ENCODE peak calls at places on chromosomes 5 and 9, in four cellular contexts. Q is heart right ventricle; X is CD4-positive, alpha-beta memory T cell; P is H9. R is an unnamed sample.

GRCh38 chr5:159442210-159442850 is 112.0 kb upstream of the IL12B start:
- DNase-seq in Q (peak), X (no peak), P (peak), R (no peak)

GRCh38 chr5:114255275-114255674 is 106.6 kb upstream of the KCNN2 start:
- DNase-seq in P (no peak), X (no peak), Q (no peak), R (no peak)

GRCh38 chr5:151098185-151098813 is 17.5 kb upstream of the TNIP1 start:
- DNase-seq in P (no peak), Q (no peak), X (peak), R (no peak)

GRCh38 chr9:94866770-94867169 is 140.3 kb downstream of the AOPEP start:
- DNase-seq in P (no peak), Q (no peak), X (no peak), R (no peak)

GRCh38 chr5:73638344-73639095 is 12.5 kb downstream of the ARHGEF28 start:
- DNase-seq in P (no peak), Q (no peak), X (no peak), R (no peak)

GRCh38 chr5:41156739-41157138 is 56.6 kb downstream of the C6 start:
- DNase-seq in Q (no peak), P (no peak), X (no peak), R (no peak)

GRCh38 chr5:126471875-126472537 is 48.8 kb downstream of the GRAMD2B start:
- DNase-seq in P (no peak), X (no peak), Q (no peak), R (no peak)

GRCh38 chr5:102654559-102655354 is 100.3 kb upstream of the PAM start:
- DNase-seq in X (no peak), P (no peak), Q (no peak), R (no peak)

GRCh38 chr9:127912296-127912695 is 4.5 kb downstream of the ST6GALNAC4 start:
- DNase-seq in X (no peak), Q (no peak), P (no peak), R (no peak)

GRCh38 chr9:77210116-77210515 is 32.8 kb downstream of the VPS13A start:
- DNase-seq in X (no peak), P (peak), Q (no peak), R (no peak)

GRCh38 chr5:53429706-53430105 is 50.7 kb upstream of the FST start:
- DNase-seq in P (no peak), Q (no peak), X (no peak), R (no peak)

GRCh38 chr5:149857499-149857898 is 87.1 kb downstream of the PDE6A start:
- DNase-seq in P (no peak), Q (peak), X (no peak), R (no peak)

GRCh38 chr5:154136141-154136540 is 54.4 kb upstream of the GALNT10 start:
- DNase-seq in P (no peak), X (no peak), Q (no peak), R (no peak)

GRCh38 chr5:142829821-142830220 is 59.6 kb downstream of the ARHGAP26 start:
- DNase-seq in P (no peak), Q (no peak), X (no peak), R (no peak)

GRCh38 chr9:116390306-116391228 is 237.0 kb downstream of the PAPPA start:
- DNase-seq in X (no peak), P (no peak), Q (no peak), R (no peak)
- H3K27ac ChIP-seq in X (no peak), P (no peak), Q (no peak), R (no peak)

DNA sequence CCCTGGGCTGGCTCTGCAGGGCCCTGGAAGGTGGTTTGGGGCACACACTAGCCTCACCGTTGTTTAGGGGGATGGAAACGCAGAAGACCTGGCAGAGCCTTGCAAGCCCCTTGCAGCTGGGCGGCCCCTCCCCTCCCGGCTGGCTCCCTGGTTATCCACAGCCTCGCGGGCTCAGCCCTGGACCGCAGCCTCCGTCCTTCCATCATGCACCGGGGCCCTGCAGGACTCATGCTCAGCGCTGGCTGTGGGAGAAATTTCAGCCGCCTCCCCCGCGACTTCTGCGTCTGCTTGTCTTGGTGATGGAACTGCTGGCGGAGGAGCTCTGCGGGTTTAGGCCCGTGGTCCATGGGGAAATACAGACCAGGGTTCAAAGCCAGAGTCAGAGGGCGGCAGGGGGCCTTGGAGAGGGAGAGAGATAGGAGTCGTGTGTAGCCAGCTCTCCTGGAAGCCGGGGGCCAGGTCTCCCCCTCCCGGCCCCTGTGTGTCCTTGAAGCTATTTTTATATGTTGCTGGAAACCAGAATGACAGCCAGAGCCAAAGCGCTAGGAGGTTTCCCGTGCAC is 75.8 kb upstream of the IER5L start:
- DNase-seq in P (no peak), X (no peak), Q (peak), R (peak)
- H3K27ac ChIP-seq in P (no peak), X (no peak), Q (peak), R (peak)

DNA sequence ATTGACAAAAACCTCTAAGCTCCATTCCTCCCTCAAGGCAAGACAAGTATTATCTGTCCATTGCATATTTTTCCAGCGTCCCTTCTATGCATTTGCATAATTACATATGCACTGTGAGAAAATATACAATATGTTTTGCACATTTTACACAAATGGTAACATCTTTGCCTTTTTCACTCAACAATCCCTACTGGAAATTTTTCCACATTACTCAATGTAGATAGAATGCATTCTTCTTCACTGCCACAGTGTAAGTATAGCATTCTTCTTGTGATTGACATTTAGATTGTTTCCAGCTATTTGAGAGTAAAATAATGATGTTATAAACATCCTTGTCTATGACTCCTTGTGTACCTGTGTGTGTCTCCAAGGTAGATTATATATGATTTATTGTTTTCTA is 205.0 kb downstream of the SLIT3 start:
- DNase-seq in Q (no peak), X (no peak), P (no peak), R (no peak)
- H3K27ac ChIP-seq in Q (no peak), X (no peak), P (no peak), R (no peak)

GRCh38 chr9:131214931-131215330 is 61.4 kb downstream of the FAM78A start:
- DNase-seq in X (no peak), P (no peak), Q (no peak), R (no peak)

GRCh38 chr9:131214457-131214856 is 61.9 kb downstream of the FAM78A start:
- DNase-seq in X (no peak), Q (no peak), P (no peak), R (no peak)

GRCh38 chr9:131218370-131218769 is 57.9 kb downstream of the FAM78A start:
- DNase-seq in X (no peak), P (no peak), Q (no peak), R (no peak)

GRCh38 chr9:131217321-131218031 is 58.8 kb downstream of the FAM78A start:
- DNase-seq in Q (no peak), P (no peak), X (no peak), R (no peak)

DNA sequence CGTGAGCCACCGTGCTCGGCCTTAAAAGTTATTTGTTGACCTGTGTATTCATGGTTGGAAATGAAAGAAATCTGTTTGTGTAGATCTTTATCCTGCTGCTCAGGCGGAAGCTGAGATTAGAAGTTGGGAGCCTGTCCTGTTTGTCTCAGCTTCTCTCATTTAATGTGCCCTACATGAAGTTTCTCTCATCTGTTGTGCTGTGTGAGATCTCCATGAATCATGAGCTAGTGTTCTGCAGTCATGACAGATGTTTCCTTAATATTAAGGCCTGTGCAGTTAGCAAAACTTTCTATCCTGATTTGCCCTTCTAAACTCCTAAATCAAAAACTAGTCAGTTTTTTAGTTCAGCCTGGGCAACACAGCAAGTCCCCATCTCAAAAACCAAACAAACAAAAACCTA is 59.5 kb downstream of the FAM78A start:
- DNase-seq in P (no peak), X (no peak), Q (no peak), R (no peak)
- H3K27ac ChIP-seq in P (no peak), X (no peak), Q (no peak), R (no peak)

GRCh38 chr9:5582835-5583195 is 46.1 kb upstream of the RIC1 start:
- DNase-seq in X (no peak), P (no peak), Q (no peak), R (no peak)
- H3K27ac ChIP-seq in X (no peak), P (no peak), Q (no peak), R (no peak)

GRCh38 chr5:34703767-34704324 is 47.7 kb downstream of the RAI14 start:
- DNase-seq in X (no peak), Q (no peak), P (peak), R (no peak)
- H3K27ac ChIP-seq in X (no peak), Q (no peak), P (peak), R (no peak)

GRCh38 chr9:108861997-108862396 is at the start of gene ACTL7A:
- DNase-seq in X (no peak), P (no peak), Q (no peak), R (no peak)

GRCh38 chr9:108864446-108864845 is 2.4 kb downstream of the ACTL7A start:
- DNase-seq in X (no peak), Q (no peak), P (no peak), R (no peak)

GRCh38 chr9:108866001-108866420 is 3.9 kb downstream of the ACTL7A start:
- DNase-seq in X (no peak), Q (no peak), P (no peak), R (no peak)

GRCh38 chr9:108867829-108868228 is 5.8 kb downstream of the ACTL7A start:
- DNase-seq in P (no peak), X (no peak), Q (no peak), R (no peak)

GRCh38 chr9:108865037-108865436 is 3.0 kb downstream of the ACTL7A start:
- DNase-seq in P (no peak), Q (no peak), X (no peak), R (no peak)
- H3K27ac ChIP-seq in P (no peak), Q (no peak), X (no peak), R (no peak)

GRCh38 chr5:82720213-82720612 is 357.0 kb downstream of the TMEM167A start:
- DNase-seq in X (no peak), Q (no peak), P (no peak), R (no peak)

GRCh38 chr5:82720764-82721163 is 356.4 kb downstream of the TMEM167A start:
- DNase-seq in Q (no peak), P (no peak), X (no peak), R (no peak)

GRCh38 chr5:82723168-82723567 is 354.0 kb downstream of the TMEM167A start:
- DNase-seq in Q (no peak), X (no peak), P (no peak), R (no peak)

GRCh38 chr5:82717734-82718133 is 359.5 kb downstream of the TMEM167A start:
- DNase-seq in X (no peak), Q (no peak), P (no peak), R (no peak)

GRCh38 chr5:82719368-82719767 is 357.8 kb downstream of the TMEM167A start:
- DNase-seq in P (no peak), Q (no peak), X (no peak), R (no peak)
- H3K27ac ChIP-seq in P (no peak), Q (no peak), X (no peak), R (no peak)

R was measured in caudate nucleus.